ENCODE peak calls at places on chromosomes 1 and 21, in ten cellular contexts. Q is GM20000, K is RWPE1, M is left lung, T is spleen, E is GM10248, J is fibroblast of pulmonary artery, X is mucosa of descending colon, C is breast epithelium, G is body of pancreas. O is an unnamed sample.

GRCh38 chr1:198660341-198661056 is 21.7 kb downstream of the PTPRC start:
- DNase-seq in Q (no peak), K (no peak), M (no peak), T (no peak), E (no peak), J (no peak), X (no peak), C (no peak), G (no peak), O (no peak)

GRCh38 chr1:34824817-34825454 is 32.1 kb downstream of the GJA4 start:
- DNase-seq in Q (no peak), K (no peak), M (no peak), T (no peak), E (no peak), J (no peak), X (no peak), C (no peak), G (no peak), O (no peak)

GRCh38 chr1:111736548-111737215 is 2.5 kb downstream of the INKA2 start:
- DNase-seq in Q (no peak), K (no peak), M (no peak), T (no peak), E (no peak), J (peak; percentile 54), X (no peak), C (no peak), G (no peak), O (no peak)

GRCh38 chr1:81802601-81803422 is 2.1 kb downstream of the ADGRL2 start:
- DNase-seq in Q (peak; percentile 23), K (peak; percentile 23), M (peak; percentile 64), T (peak; percentile 78), E (peak; percentile 19), J (peak; percentile 77), X (peak; percentile 57), C (peak; percentile 54), G (peak; percentile 79), O (no peak)

GRCh38 chr1:1124786-1125642 is 9.1 kb upstream of the C1orf159 start:
- DNase-seq in Q (no peak), K (no peak), M (no peak), T (no peak), E (no peak), J (no peak), X (peak; percentile 95), C (no peak), G (peak; percentile 42), O (no peak)

GRCh38 chr1:118049981-118050380 is 120.4 kb downstream of the WDR3 start:
- DNase-seq in Q (no peak), K (no peak), M (no peak), T (no peak), E (no peak), J (no peak), X (no peak), C (no peak), G (no peak), O (no peak)

GRCh38 chr1:168892945-168893344 is 163.9 kb upstream of the DPT start:
- DNase-seq in Q (no peak), K (no peak), M (no peak), T (no peak), E (no peak), J (peak; percentile 14), X (no peak), C (no peak), G (no peak), O (no peak)

GRCh38 chr1:210143465-210144062 is 89.0 kb upstream of the SERTAD4 start:
- DNase-seq in Q (peak; percentile 25), K (peak; percentile 48), M (peak; percentile 66), T (no peak), E (peak; percentile 34), J (peak; percentile 82), X (peak; percentile 65), C (peak; percentile 48), G (peak; percentile 89), O (peak; percentile 51)

DNA sequence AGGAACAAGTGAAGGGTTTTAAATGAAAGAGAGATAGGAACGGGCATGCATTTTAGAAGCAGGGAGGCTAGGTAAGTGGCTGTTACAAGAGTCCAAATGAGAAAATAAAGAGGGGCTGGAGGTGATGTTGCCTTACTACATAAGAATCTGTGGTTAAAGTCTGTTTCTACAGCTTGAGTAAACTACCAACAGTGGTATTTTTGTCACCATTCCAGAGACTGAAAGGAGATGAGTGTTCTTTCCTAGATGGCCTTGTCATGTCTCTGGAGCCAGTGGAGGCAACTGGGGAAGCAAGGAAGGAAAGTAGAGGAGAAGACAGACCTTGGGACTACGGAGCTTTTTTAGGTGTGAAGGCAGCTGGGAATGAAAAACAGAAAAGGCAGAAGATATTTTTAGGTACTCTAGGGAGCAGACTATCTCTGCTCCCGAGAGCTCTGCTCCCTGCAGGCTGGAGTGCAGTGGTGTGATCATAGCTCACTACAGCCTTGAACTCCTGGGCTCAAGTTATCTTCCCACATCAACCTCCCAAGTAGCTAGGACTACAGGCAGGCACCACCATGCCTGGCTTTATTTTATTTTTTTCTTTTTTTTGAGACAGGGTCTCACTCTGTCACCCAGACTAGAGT is 12.2 kb downstream of the HDAC1 start:
- DNase-seq in Q (no peak), K (no peak), M (no peak), T (no peak), E (no peak), J (no peak), X (no peak), C (no peak), G (no peak), O (no peak)
- TF ChIP-seq CTCF in Q (no peak), K (no peak), M (no peak), T (no peak), E (no peak), J (no peak), X (no peak), C (no peak), G (no peak), O (no peak)

GRCh38 chr21:14383596-14384210 is 757 bp upstream of the HSPA13 start:
- DNase-seq in Q (peak; percentile 14), K (no peak), M (no peak), T (no peak), E (peak; percentile 14), J (peak; percentile 52), X (no peak), C (no peak), G (no peak), O (no peak)
- TF ChIP-seq CTCF in Q (no peak), K (no peak), M (no peak), T (no peak), E (no peak), J (peak; percentile 13), X (no peak), C (no peak), G (no peak), O (no peak)

GRCh38 chr1:201025571-201026002 is 2.1 kb upstream of the KIF21B start:
- DNase-seq in Q (peak; percentile 58), K (no peak), M (no peak), T (no peak), E (peak; percentile 47), J (peak; percentile 39), X (no peak), C (no peak), G (no peak), O (no peak)
- TF ChIP-seq CTCF in Q (no peak), K (no peak), M (no peak), T (no peak), E (peak; percentile 43), J (peak; percentile 48), X (no peak), C (no peak), G (no peak), O (peak; percentile 2)

DNA sequence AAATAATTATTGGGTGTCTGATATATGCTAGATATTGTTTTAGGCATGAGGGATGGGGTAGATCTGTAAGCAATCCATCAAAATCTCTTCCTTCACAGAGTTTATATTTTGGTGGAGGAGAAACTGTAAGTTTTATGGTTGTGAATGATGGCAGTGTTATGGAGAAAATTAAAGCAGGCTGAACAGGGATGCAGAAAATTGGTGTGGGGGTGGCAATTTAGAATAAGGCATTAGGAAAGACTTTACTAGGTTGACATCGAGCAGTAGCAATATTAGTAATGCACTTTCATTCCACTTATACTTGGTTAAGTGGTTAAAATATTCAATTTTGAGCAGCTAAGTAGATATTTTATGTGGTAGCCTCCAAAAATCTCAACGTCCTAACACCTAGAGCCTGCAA is 261.1 kb upstream of the SNX7 start:
- DNase-seq in Q (no peak), K (no peak), M (no peak), T (no peak), E (no peak), J (no peak), X (no peak), C (no peak), G (no peak), O (no peak)
- TF ChIP-seq CTCF in Q (no peak), K (no peak), M (no peak), T (no peak), E (no peak), J (no peak), X (no peak), C (no peak), G (no peak), O (no peak)

O was measured in AG09319.